ENCODE peak calls at places on chromosomes 12 and 14, in five cellular contexts. G, J, D, K and H are unnamed samples.

GRCh38 chr12:1606021-1606622 is 11.7 kb upstream of the FBXL14 start:
- ATAC-seq in G (peak), J (peak), D (peak), K (peak), H (peak)

GRCh38 chr12:3493225-3494049 is 2.4 kb downstream of the PRMT8 start:
- ATAC-seq in G (peak), J (no peak), D (no peak), K (no peak), H (no peak)

GRCh38 chr14:103105580-103106168 is 11.1 kb downstream of the EXOC3L4 start:
- ATAC-seq in G (no peak), J (no peak), D (no peak), K (no peak), H (no peak)

GRCh38 chr14:101808894-101809670 is 47.6 kb downstream of the PPP2R5C start:
- ATAC-seq in G (no peak), J (peak), D (no peak), K (no peak), H (no peak)

GRCh38 chr12:132133952-132134652 is 10.0 kb downstream of the DDX51 start:
- ATAC-seq in G (peak), J (no peak), D (peak), K (peak), H (no peak)

GRCh38 chr12:45648070-45648469 is 81.4 kb upstream of the ARID2 start:
- ATAC-seq in G (peak), J (peak), D (no peak), K (no peak), H (no peak)

GRCh38 chr12:104792570-104792969 is 165.5 kb downstream of the SLC41A2 start:
- ATAC-seq in G (peak), J (peak), D (peak), K (peak), H (peak)

GRCh38 chr12:21502164-21502496 is 541 bp downstream of the GOLT1B start:
- ATAC-seq in G (peak), J (peak), D (peak), K (no peak), H (no peak)

DNA sequence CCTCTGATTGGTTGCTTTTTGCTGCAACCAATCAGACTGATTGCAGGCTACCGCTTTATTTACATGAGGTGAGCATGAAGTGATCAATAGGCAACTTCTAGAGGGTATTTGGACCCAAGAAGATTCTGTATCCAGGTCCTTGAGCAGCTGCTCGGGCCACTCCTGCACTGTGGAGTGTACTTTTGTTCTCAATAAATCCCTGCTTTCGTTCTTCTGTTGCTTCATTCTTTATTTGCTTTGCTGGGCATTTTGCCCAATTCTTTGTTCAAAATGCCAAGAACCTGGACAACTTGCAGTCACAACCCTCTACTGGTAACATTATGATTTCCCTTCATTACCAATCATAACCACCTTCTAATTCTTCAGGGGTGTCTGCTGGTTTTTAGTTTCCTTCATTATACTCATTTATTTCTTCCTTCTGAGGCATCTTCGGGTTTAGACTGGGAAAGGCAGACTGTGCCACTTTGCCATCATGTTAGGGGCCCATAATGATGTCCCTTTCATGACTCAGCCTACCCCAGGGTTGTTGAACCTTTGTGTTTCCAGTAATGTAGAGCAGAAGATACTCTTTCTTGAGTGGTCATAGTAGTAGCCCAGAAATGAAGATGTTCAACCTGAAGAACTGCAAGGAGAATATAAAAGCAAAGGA is 43.4 kb upstream of the LIMA1 start:
- ATAC-seq in G (no peak), J (peak), D (no peak), K (no peak), H (no peak)
- TF ChIP-seq CTCF in G (no peak), J (peak), D (no peak), K (no peak), H (no peak)

GRCh38 chr12:57241556-57242310 is 9.3 kb downstream of the STAC3 start:
- ATAC-seq in G (peak), J (no peak), D (no peak), K (no peak), H (no peak)
- TF ChIP-seq CTCF in G (no peak), J (no peak), D (no peak), K (no peak), H (no peak)

GRCh38 chr12:4909734-4910501 is at the start of gene KCNA1:
- ATAC-seq in G (peak), J (no peak), D (peak), K (peak), H (peak)

GRCh38 chr12:4911316-4911994 is 1.8 kb downstream of the KCNA1 start:
- ATAC-seq in G (no peak), J (no peak), D (no peak), K (no peak), H (no peak)

GRCh38 chr12:4909397-4909733 is 340 bp upstream of the KCNA1 start:
- ATAC-seq in G (peak), J (no peak), D (no peak), K (peak), H (no peak)

GRCh38 chr12:4910502-4911315 is 1.0 kb downstream of the KCNA1 start:
- ATAC-seq in G (no peak), J (peak), D (peak), K (peak), H (no peak)

GRCh38 chr12:4908694-4909396 is 860 bp upstream of the KCNA1 start:
- ATAC-seq in G (no peak), J (no peak), D (no peak), K (peak), H (no peak)
- TF ChIP-seq CTCF in G (no peak), J (no peak), D (no peak), K (peak), H (no peak)

GRCh38 chr14:34766060-34766459 is 51.7 kb upstream of the CFL2 start:
- ATAC-seq in G (no peak), J (no peak), D (no peak), K (no peak), H (no peak)
- TF ChIP-seq CTCF in G (no peak), J (no peak), D (no peak), K (peak), H (no peak)

GRCh38 chr12:15152456-15152855 is 68.8 kb downstream of the RERG start:
- ATAC-seq in G (no peak), J (no peak), D (no peak), K (peak), H (no peak)
- TF ChIP-seq CTCF in G (peak), J (no peak), D (no peak), K (peak), H (peak)

GRCh38 chr12:100868487-100868886 is 73.9 kb downstream of the ANO4 start:
- ATAC-seq in G (no peak), J (no peak), D (no peak), K (peak), H (no peak)
- TF ChIP-seq CTCF in G (no peak), J (no peak), D (no peak), K (peak), H (no peak)

GRCh38 chr14:106442857-106443256 is 916.5 kb downstream of the TMEM121 start:
- ATAC-seq in G (no peak), J (no peak), D (no peak), K (no peak), H (no peak)
- TF ChIP-seq CTCF in G (no peak), J (no peak), D (peak), K (no peak), H (no peak)

DNA sequence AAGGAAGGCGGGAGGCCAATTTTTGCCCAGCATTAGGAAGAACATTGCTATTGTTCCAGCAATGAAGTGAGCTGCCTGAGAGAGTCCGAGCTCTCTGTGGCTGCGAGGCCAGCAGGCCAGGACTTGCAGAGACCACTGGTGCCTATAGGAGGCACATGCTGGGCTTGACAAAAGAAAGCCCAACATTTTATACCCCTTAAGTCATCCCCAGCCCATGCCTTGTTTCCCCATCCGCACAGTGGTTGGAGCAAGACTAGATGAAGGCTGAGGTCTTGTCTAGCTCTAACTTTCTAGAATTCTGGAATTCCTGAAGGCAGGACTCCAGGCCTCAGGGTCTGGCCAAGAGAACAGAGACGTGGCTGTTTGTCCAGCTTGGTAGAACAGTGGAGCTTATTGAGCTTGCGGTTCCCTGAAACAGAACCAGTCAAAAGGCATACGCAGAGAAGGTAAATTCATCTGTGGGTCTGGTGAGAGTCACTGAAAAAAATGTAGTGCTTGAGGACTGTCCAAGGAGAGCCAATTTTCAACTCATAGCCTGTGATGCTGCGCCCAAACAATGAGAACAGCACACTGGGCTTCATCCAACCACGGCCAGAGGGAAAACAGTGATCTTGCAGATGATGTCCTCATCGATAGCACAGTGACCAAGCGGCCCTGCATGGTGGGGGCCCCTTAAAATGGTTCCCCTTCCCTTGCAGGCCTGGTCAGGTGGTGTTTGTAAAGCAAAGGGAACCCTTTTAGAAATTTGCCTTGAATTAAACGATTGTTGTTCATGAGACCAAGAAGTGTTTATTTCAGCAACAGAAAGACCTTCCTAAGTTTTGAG is 27.1 kb upstream of the COL2A1 start:
- ATAC-seq in G (no peak), J (no peak), D (no peak), K (no peak), H (no peak)
- TF ChIP-seq CTCF in G (no peak), J (no peak), D (no peak), K (no peak), H (no peak)

GRCh38 chr14:53663709-53664108 is 292.9 kb downstream of the BMP4 start:
- ATAC-seq in G (peak), J (no peak), D (no peak), K (no peak), H (peak)
- TF ChIP-seq CTCF in G (no peak), J (no peak), D (no peak), K (peak), H (no peak)

DNA sequence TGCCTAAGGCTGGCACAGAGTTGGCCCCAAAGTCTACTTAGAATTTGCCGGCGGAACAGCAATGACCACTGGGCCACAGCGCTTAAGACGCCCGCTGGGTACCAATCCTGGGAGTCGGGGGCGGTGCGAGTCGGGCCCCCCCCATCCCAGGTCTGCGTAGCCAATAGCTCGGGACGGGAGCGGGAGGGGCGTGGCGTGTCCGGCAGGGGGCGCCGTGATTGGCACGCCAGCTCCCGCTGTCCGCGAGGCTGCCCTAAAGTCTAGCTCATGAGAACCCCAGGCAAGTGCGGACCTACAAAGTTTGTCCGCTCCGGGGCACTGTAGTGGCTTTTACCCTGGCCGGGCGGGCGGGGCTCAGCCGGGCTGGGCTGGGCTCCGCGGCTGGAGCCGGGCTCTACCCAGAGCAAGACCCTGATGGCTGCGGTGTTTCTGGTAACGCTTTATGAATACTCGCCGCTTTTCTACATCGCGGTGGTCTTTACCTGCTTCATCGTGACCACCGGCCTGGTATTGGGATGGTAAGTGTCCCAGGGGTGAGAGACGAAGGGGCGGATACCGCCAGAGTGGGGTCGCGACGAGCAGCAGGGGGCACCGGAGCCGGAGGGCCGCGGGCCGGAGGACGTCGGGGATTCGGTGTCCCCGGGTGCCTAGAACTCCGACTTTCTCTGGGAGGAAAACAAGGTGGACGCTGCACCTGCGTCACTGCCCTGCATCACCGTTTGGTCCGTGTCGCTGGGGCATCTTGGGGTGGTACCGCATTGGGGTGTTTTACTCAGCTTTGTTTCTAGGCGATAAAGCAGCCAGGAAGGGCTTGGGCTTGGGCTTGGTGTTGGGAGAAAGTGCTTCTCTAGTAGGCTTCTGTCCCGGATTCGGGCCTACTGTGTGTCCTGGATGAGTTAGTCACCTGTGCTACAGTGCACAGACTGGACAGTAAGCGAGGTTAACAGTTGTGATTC is at the start of gene CGRRF1:
- ATAC-seq in G (peak), J (peak), D (peak), K (peak), H (peak)
- TF ChIP-seq CTCF in G (peak), J (peak), D (peak), K (peak), H (peak)